ENCODE peak calls at places on chromosome 15, in five cellular contexts. D is activated CD8-positive, alpha-beta T cell treated with anti-CD3 and anti-CD28 coated beads for 36 hours; M is K562; J is adrenal gland; Q is GM10248. X is an unnamed sample.

GRCh38 chr15:37035349-37035748 is 65.0 kb downstream of the MEIS2 start:
- DNase-seq in D (no peak), M (no peak), J (no peak), Q (no peak), X (peak; percentile 55)

GRCh38 chr15:59636184-59636583 is 21.1 kb downstream of the GTF2A2 start:
- DNase-seq in D (no peak), M (no peak), J (no peak), Q (no peak), X (no peak)

GRCh38 chr15:83653639-83654378 is at the start of gene ADAMTSL3:
- DNase-seq in D (no peak), M (peak; percentile 5), J (peak; percentile 50), Q (no peak), X (no peak)

GRCh38 chr15:44775923-44776322 is 39.6 kb downstream of the TRIM69 start:
- DNase-seq in D (no peak), M (no peak), J (peak; percentile 22), Q (no peak), X (no peak)

GRCh38 chr15:88897456-88898194 is 2.3 kb upstream of the HAPLN3 start:
- DNase-seq in D (peak; percentile 80), M (peak; percentile 83), J (peak; percentile 87), Q (no peak), X (peak; percentile 77)

GRCh38 chr15:61794881-61795280 is 265.4 kb downstream of the VPS13C start:
- DNase-seq in D (no peak), M (no peak), J (no peak), Q (no peak), X (no peak)

GRCh38 chr15:23038741-23039150 is 623 bp downstream of the TUBGCP5 start:
- DNase-seq in D (no peak), M (no peak), J (no peak), Q (no peak), X (peak; percentile 27)

GRCh38 chr15:90097475-90097874 is 4.8 kb downstream of the IDH2 start:
- DNase-seq in D (peak; percentile 83), M (no peak), J (no peak), Q (peak; percentile 63), X (no peak)

GRCh38 chr15:76217029-76217866 is 94.0 kb downstream of the ETFA start:
- DNase-seq in D (no peak), M (no peak), J (no peak), Q (no peak), X (peak; percentile 32)

GRCh38 chr15:51688863-51689262 is 7.6 kb downstream of the SCG3 start:
- DNase-seq in D (no peak), M (peak; percentile 46), J (no peak), Q (no peak), X (no peak)
- TF ChIP-seq CTCF in D (no peak), M (peak; percentile 34), J (no peak), Q (no peak), X (peak; percentile 53)

DNA sequence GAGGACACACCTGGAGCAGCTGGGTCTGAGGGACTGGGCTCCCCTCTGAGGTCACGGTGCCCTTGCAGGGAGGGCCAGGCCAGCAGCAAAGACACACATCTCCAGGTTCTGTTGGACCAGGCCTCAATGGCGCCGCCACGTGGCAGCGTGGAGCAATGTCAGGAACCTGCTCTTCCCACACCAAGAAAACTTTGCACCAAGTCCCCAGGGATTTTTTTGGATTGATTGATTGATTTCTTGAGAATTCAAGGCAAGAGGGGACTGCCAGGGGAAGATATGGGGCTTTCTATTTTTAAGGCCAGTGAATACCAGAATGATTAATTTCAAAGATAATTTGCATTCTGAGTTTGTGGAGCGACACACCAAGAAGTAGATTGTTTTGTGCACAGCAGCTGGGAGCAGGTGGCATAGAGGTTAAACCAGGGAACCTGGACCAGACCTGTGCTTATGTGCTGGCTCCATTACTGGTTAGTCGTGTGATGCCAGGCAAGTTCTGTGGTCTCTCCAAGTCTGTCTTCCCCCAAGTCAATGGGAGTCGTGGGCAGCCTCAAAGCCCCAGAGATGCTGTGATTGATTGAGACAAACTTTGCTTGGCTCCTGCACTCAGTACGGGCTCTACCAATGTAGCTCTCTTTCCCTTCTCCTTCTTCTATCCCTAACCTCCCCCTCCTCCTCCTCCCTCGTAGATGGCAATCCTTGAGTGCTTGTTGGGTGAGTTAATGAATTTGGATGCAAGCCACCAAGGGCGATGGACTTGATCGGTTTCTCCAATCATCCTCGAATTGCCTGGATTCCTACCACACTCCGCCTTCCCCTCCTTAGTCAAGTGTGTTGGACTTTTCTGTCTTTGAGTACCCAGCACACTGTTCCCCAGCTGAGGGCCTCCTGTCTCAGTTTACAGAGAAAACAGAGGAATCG is 96.2 kb upstream of the TRPM1 start:
- DNase-seq in D (peak; percentile 59), M (peak; percentile 55), J (no peak), Q (peak; percentile 65), X (peak; percentile 12)
- TF ChIP-seq CTCF in D (peak; percentile 86), M (peak; percentile 65), J (no peak), Q (peak; percentile 66), X (peak; percentile 84)

DNA sequence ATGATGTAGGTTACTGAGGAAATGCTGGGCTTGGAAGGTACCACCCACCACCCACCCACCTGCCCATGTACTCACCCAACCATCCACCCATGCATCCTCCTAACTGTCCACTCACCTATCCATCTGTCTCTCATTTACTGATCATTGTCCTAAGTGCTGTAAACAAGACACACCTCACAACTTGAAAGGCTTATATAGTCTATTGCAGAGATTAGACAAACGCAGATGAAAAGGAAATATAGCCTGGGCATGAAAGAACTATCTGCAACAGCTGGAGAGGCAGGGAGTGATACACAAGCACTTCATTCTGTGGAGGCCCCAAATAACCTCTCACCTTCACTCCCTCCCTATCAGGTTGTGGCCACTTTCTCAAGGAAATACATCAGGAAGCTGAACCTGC is 54.0 kb downstream of the DAPK2 start:
- DNase-seq in D (no peak), M (no peak), J (no peak), Q (no peak), X (no peak)
- TF ChIP-seq CTCF in D (no peak), M (no peak), J (no peak), Q (no peak), X (no peak)

GRCh38 chr15:98855067-98855814 is 152.4 kb downstream of the PGPEP1L start:
- DNase-seq in D (no peak), M (no peak), J (no peak), Q (no peak), X (no peak)

GRCh38 chr15:98850991-98851776 is 156.4 kb downstream of the PGPEP1L start:
- DNase-seq in D (peak; percentile 83), M (peak; percentile 27), J (peak; percentile 86), Q (peak; percentile 45), X (peak; percentile 57)

GRCh38 chr15:98853593-98854420 is 153.8 kb downstream of the PGPEP1L start:
- DNase-seq in D (no peak), M (no peak), J (no peak), Q (no peak), X (no peak)

GRCh38 chr15:98854496-98854895 is 153.1 kb downstream of the PGPEP1L start:
- DNase-seq in D (no peak), M (no peak), J (no peak), Q (no peak), X (no peak)

GRCh38 chr15:98853161-98853560 is 154.4 kb downstream of the PGPEP1L start:
- DNase-seq in D (peak; percentile 86), M (peak; percentile 55), J (peak; percentile 94), Q (peak; percentile 52), X (peak; percentile 86)
- TF ChIP-seq CTCF in D (no peak), M (no peak), J (no peak), Q (no peak), X (peak; percentile 42)